ENCODE peak calls at places on chromosomes 6 and 20, in nine cellular contexts. Z is lower lobe of right lung; P is mammary epithelial cell; R is psoas muscle; J is astrocyte; F is CD8-positive, alpha-beta T cell; H is spleen; O is OCI-LY7; N is prostate gland. X is an unnamed sample. For H3K9me3, the result is how much of the 10 kb centered on the place peaks cover.

GRCh38 chr20:61766921-61767610 is 298.6 kb downstream of the TAF4 start:
- DNase-seq in Z (no peak), P (no peak), R (no peak), J (no peak), F (no peak), H (peak), O (no peak), N (no peak), X (peak)

GRCh38 chr6:81575446-81575845 is 177.0 kb downstream of the TENT5A start:
- DNase-seq in Z (no peak), P (no peak), R (no peak), J (no peak), F (no peak), H (no peak), O (no peak), N (no peak), X (no peak)

GRCh38 chr20:1165521-1165920 is 19.3 kb downstream of the TMEM74B start:
- DNase-seq in Z (no peak), P (no peak), R (no peak), J (no peak), F (no peak), H (no peak), O (no peak), N (no peak), X (no peak)

GRCh38 chr6:90106449-90106848 is 190.2 kb downstream of the BACH2 start:
- DNase-seq in Z (no peak), P (no peak), R (no peak), J (no peak), F (no peak), H (no peak), O (no peak), N (no peak), X (no peak)

GRCh38 chr20:9996944-9997343 is 37.8 kb upstream of the ANKEF1 start:
- DNase-seq in Z (no peak), P (peak), R (no peak), J (peak), F (no peak), H (no peak), O (no peak), N (no peak), X (no peak)

GRCh38 chr6:2938632-2939083 is 32.7 kb downstream of the SERPINB6 start:
- DNase-seq in Z (no peak), P (peak), R (no peak), J (no peak), F (no peak), H (peak), O (peak), N (no peak), X (no peak)

GRCh38 chr6:106749611-106750010 is 120.2 kb downstream of the QRSL1 start:
- DNase-seq in Z (no peak), P (peak), R (no peak), J (peak), F (no peak), H (no peak), O (no peak), N (no peak), X (no peak)

GRCh38 chr20:53381568-53382262 is 211.9 kb downstream of the ZNF217 start:
- DNase-seq in Z (no peak), P (peak), R (no peak), J (no peak), F (no peak), H (no peak), O (no peak), N (no peak), X (no peak)

GRCh38 chr6:106746660-106747059 is 117.3 kb downstream of the QRSL1 start:
- DNase-seq in Z (no peak), P (peak), R (no peak), J (peak), F (no peak), H (no peak), O (no peak), N (no peak), X (no peak)

GRCh38 chr6:45630314-45630713 is 252.6 kb upstream of the SUPT3H start:
- DNase-seq in Z (no peak), P (no peak), R (no peak), J (no peak), F (no peak), H (no peak), O (no peak), N (no peak), X (no peak)

GRCh38 chr6:131061771-131062160 is 1.3 kb downstream of the EPB41L2 start:
- DNase-seq in Z (no peak), P (no peak), R (no peak), J (no peak), F (no peak), H (no peak), O (peak), N (no peak), X (no peak)

GRCh38 chr6:12148841-12149240 is 136.7 kb downstream of the HIVEP1 start:
- DNase-seq in Z (no peak), P (no peak), R (no peak), J (peak), F (no peak), H (no peak), O (no peak), N (no peak), X (no peak)

GRCh38 chr6:37783025-37783825 is 36.3 kb upstream of the ZFAND3 start:
- DNase-seq in Z (no peak), P (no peak), R (peak), J (no peak), F (no peak), H (no peak), O (no peak), N (no peak), X (no peak)

GRCh38 chr20:49969234-49969633 is 13.5 kb upstream of the SNAI1 start:
- DNase-seq in Z (no peak), P (no peak), R (no peak), J (no peak), F (no peak), H (no peak), O (no peak), N (no peak), X (no peak)

GRCh38 chr6:142914371-142914770 is 30.6 kb downstream of the HIVEP2 start:
- DNase-seq in Z (no peak), P (no peak), R (no peak), J (no peak), F (no peak), H (no peak), O (no peak), N (no peak), X (no peak)

GRCh38 chr6:80553071-80553740 is 446.7 kb downstream of the BCKDHB start:
- DNase-seq in Z (no peak), P (no peak), R (no peak), J (peak), F (no peak), H (no peak), O (no peak), N (no peak), X (no peak)

GRCh38 chr6:159693894-159694545 is 979 bp upstream of the SOD2 start:
- DNase-seq in Z (no peak), P (no peak), R (no peak), J (peak), F (peak), H (no peak), O (no peak), N (peak), X (peak)

GRCh38 chr6:132198896-132199295 is 202.4 kb downstream of the MOXD1 start:
- DNase-seq in Z (no peak), P (no peak), R (no peak), J (peak), F (no peak), H (no peak), O (no peak), N (no peak), X (no peak)

GRCh38 chr6:137497722-137498463 is 3.7 kb upstream of the OLIG3 start:
- DNase-seq in Z (peak), P (no peak), R (no peak), J (no peak), F (no peak), H (no peak), O (no peak), N (no peak), X (no peak)

GRCh38 chr20:46963196-46963529 is 68.5 kb downstream of the EYA2 start:
- DNase-seq in Z (no peak), P (no peak), R (no peak), J (no peak), F (no peak), H (peak), O (no peak), N (peak), X (no peak)

GRCh38 chr6:151589667-151590066 is 95.8 kb downstream of the CCDC170 start:
- DNase-seq in Z (no peak), P (no peak), R (no peak), J (no peak), F (no peak), H (no peak), O (no peak), N (no peak), X (no peak)

GRCh38 chr6:41586564-41586963 is 40.4 kb downstream of the FOXP4 start:
- DNase-seq in Z (no peak), P (no peak), R (no peak), J (no peak), F (no peak), H (no peak), O (no peak), N (no peak), X (no peak)

GRCh38 chr6:12313992-12314589 is 23.9 kb downstream of the EDN1 start:
- DNase-seq in Z (no peak), P (peak), R (no peak), J (peak), F (no peak), H (peak), O (no peak), N (peak), X (no peak)

GRCh38 chr6:35500782-35501181 is 3.9 kb upstream of the TEAD3 start:
- DNase-seq in Z (no peak), P (no peak), R (peak), J (peak), F (no peak), H (no peak), O (no peak), N (peak), X (peak)

GRCh38 chr20:11881453-11881852 is 36.2 kb upstream of the BTBD3 start:
- DNase-seq in Z (no peak), P (no peak), R (no peak), J (no peak), F (no peak), H (no peak), O (no peak), N (no peak), X (no peak)

GRCh38 chr20:19757973-19758887 is at the start of gene RIN2:
- DNase-seq in Z (peak), P (peak), R (peak), J (peak), F (no peak), H (peak), O (no peak), N (peak), X (peak)

GRCh38 chr20:58598271-58599015 is 52.6 kb upstream of the STX16 start:
- DNase-seq in Z (no peak), P (no peak), R (peak), J (peak), F (no peak), H (peak), O (no peak), N (no peak), X (no peak)

GRCh38 chr6:141667580-141668309 is 465.0 kb upstream of the GJE1 start:
- DNase-seq in Z (no peak), P (peak), R (no peak), J (peak), F (no peak), H (no peak), O (no peak), N (no peak), X (no peak)

GRCh38 chr6:88380083-88380482 is 213.9 kb upstream of the CNR1 start:
- DNase-seq in Z (peak), P (peak), R (peak), J (peak), F (no peak), H (peak), O (no peak), N (no peak), X (no peak)

GRCh38 chr6:12884983-12885382 is 168.4 kb downstream of the PHACTR1 start:
- DNase-seq in Z (no peak), P (no peak), R (no peak), J (no peak), F (no peak), H (no peak), O (no peak), N (no peak), X (no peak)

GRCh38 chr20:1528811-1529210 is 28.7 kb downstream of the SIRPD start:
- DNase-seq in Z (no peak), P (peak), R (no peak), J (no peak), F (no peak), H (no peak), O (no peak), N (no peak), X (no peak)

GRCh38 chr20:56160956-56161355 is 87.6 kb upstream of the MC3R start:
- DNase-seq in Z (no peak), P (no peak), R (no peak), J (no peak), F (no peak), H (no peak), O (no peak), N (no peak), X (no peak)

GRCh38 chr20:56155625-56156024 is 92.9 kb upstream of the MC3R start:
- DNase-seq in Z (no peak), P (no peak), R (no peak), J (no peak), F (no peak), H (no peak), O (no peak), N (no peak), X (no peak)

GRCh38 chr20:56163806-56164205 is 84.7 kb upstream of the MC3R start:
- DNase-seq in Z (no peak), P (no peak), R (no peak), J (no peak), F (no peak), H (no peak), O (peak), N (no peak), X (no peak)

GRCh38 chr20:56157530-56158203 is 90.9 kb upstream of the MC3R start:
- DNase-seq in Z (no peak), P (no peak), R (no peak), J (no peak), F (no peak), H (no peak), O (no peak), N (no peak), X (no peak)

DNA sequence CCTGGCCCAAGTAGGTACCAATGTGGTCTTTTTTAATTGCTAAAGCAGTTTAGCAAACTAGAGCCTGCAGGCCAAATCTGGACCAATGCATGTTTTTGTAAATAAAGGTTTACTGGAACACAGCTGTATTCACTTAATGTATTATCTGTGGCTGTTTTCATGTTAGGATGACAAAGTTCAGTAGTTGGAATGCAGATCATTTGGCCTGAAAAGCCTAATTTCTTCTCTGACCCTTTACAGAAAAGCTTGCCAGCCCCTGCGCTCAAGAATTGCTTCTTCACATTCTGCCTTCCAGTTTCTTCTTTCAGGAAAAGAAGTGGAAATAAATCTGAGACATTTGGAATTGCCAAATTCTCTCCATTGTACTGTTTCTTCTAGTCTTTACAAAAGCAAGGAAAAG is 90.0 kb upstream of the MC3R start:
- DNase-seq in Z (no peak), P (no peak), R (no peak), J (no peak), F (no peak), H (no peak), O (no peak), N (no peak), X (no peak)
- H3K9me3 ChIP-seq in Z (under half), P (under half), R (under half), J (under half), F (under half), H (under half), O (under half), N (under half), X (under half)

DNA sequence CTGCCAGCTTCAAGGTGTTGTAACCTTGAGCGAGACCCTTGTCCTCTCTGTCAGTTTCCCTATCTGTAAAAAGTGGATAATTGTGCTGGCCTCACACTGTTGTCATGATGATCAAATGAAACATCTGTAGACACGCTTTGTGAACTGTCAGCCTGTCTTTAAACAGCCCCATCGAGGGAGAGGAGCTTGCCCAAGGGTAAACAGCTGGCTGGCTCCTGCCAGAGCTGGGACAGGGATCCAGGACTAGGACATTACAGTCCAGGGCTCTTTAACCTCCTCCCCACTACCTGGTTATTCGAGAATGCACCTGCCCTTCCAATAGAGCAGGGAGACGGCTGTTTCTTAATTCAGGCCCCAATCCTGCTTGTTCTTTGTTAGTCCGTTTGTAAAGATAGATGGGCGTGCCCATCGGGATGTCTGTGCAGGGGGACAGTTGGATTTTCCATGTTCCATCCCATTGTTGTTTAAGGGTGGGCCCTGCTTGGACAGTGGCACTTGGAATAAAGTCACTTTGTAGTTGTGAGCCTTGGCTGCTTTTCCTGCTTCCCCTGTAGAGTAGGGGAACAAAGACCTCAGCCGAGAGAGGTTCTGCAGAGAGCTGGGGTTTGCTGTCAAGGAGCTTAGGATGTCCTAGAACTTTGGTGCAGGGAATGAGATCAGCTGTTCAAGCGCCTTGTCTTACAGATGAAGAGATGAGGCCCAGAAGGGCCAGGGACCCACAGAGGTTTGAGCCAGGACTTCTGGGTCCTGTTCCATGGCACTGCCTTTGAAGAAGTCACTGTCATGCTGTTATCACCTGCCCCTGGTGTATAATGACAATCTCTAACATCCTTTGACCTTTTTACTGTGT is 77.9 kb upstream of the MYL9 start:
- DNase-seq in Z (no peak), P (no peak), R (no peak), J (no peak), F (no peak), H (no peak), O (peak), N (no peak), X (no peak)
- H3K4me3 ChIP-seq in Z (peak), P (peak), R (peak), J (peak), F (peak), H (peak), O (peak), N (peak), X (peak)

GRCh38 chr6:27448456-27448855 is 24.4 kb downstream of the ZNF184 start:
- DNase-seq in Z (no peak), P (no peak), R (no peak), J (no peak), F (no peak), H (no peak), O (no peak), N (no peak), X (no peak)

GRCh38 chr6:27451660-27452390 is 21.1 kb downstream of the ZNF184 start:
- DNase-seq in Z (no peak), P (no peak), R (no peak), J (no peak), F (no peak), H (no peak), O (no peak), N (no peak), X (no peak)

GRCh38 chr6:27452496-27452897 is 20.4 kb downstream of the ZNF184 start:
- DNase-seq in Z (no peak), P (no peak), R (no peak), J (no peak), F (no peak), H (no peak), O (peak), N (no peak), X (no peak)
- H3K9me3 ChIP-seq in Z (half or more), P (half or more), R (half or more), J (half or more), F (half or more), H (under half), O (half or more), N (under half), X (under half)

GRCh38 chr20:43962518-43962917 is 47.9 kb downstream of the TOX2 start:
- DNase-seq in Z (no peak), P (no peak), R (no peak), J (no peak), F (no peak), H (no peak), O (no peak), N (no peak), X (no peak)
- H3K4me3 ChIP-seq in Z (no peak), P (no peak), R (no peak), J (no peak), F (no peak), H (no peak), O (no peak), N (no peak), X (no peak)

GRCh38 chr20:15911557-15911956 is 661.7 kb downstream of the KIF16B start:
- DNase-seq in Z (no peak), P (no peak), R (no peak), J (no peak), F (no peak), H (no peak), O (no peak), N (no peak), X (no peak)
- H3K9me3 ChIP-seq in Z (under half), P (under half), R (under half), J (under half), F (under half), H (under half), O (under half), N (under half), X (under half)

X was measured in left lung.